ENCODE peak calls at places on chromosomes 13 and 19, in six cellular contexts. One of them, this sample, is unnamed.
A peak's percentile ranks its signal among the peaks of the same experiment; 100 is the strongest.

GRCh38 chr13:50025446-50025845 is 10.2 kb downstream of the KCNRG start:
- DNase-seq in gastrocnemius medialis: no peak
- DNase-seq in NCI-H510A: no peak
- DNase-seq in activated gamma-delta T cell treated with Interleukin-2 at 50 U/mL for 16 hours: no peak
- DNase-seq in EL: no peak
- DNase-seq in T-helper 2 cell: no peak
- DNase-seq in this sample: no peak

GRCh38 chr13:97986841-97987240 is 33.4 kb downstream of the IPO5 start:
- DNase-seq in gastrocnemius medialis: no peak
- DNase-seq in NCI-H510A: no peak
- DNase-seq in activated gamma-delta T cell treated with Interleukin-2 at 50 U/mL for 16 hours: no peak
- DNase-seq in EL: no peak
- DNase-seq in T-helper 2 cell: no peak
- DNase-seq in this sample: no peak

GRCh38 chr13:78875792-78876580 is 217.0 kb upstream of the OBI1 start:
- DNase-seq in gastrocnemius medialis: no peak
- DNase-seq in NCI-H510A: no peak
- DNase-seq in activated gamma-delta T cell treated with Interleukin-2 at 50 U/mL for 16 hours: no peak
- DNase-seq in EL: no peak
- DNase-seq in T-helper 2 cell: no peak
- DNase-seq in this sample: no peak

GRCh38 chr13:111131048-111131447 is 15.9 kb downstream of the ARHGEF7 start:
- DNase-seq in gastrocnemius medialis: no peak
- DNase-seq in NCI-H510A: no peak
- DNase-seq in activated gamma-delta T cell treated with Interleukin-2 at 50 U/mL for 16 hours: no peak
- DNase-seq in EL: no peak
- DNase-seq in T-helper 2 cell: no peak
- DNase-seq in this sample: no peak

GRCh38 chr13:33610471-33611015 is 207.4 kb upstream of the RFC3 start:
- DNase-seq in gastrocnemius medialis: peak; percentile 63
- DNase-seq in NCI-H510A: no peak
- DNase-seq in activated gamma-delta T cell treated with Interleukin-2 at 50 U/mL for 16 hours: peak; percentile 5
- DNase-seq in EL: no peak
- DNase-seq in T-helper 2 cell: peak; percentile 39
- DNase-seq in this sample: no peak

GRCh38 chr19:17718467-17718987 is 753 bp upstream of the MAP1S start:
- DNase-seq in gastrocnemius medialis: no peak
- DNase-seq in NCI-H510A: no peak
- DNase-seq in activated gamma-delta T cell treated with Interleukin-2 at 50 U/mL for 16 hours: no peak
- DNase-seq in EL: no peak
- DNase-seq in T-helper 2 cell: no peak
- DNase-seq in this sample: no peak

GRCh38 chr13:45658586-45659235 is 43.2 kb upstream of the ERICH6B start:
- DNase-seq in gastrocnemius medialis: no peak
- DNase-seq in NCI-H510A: no peak
- DNase-seq in activated gamma-delta T cell treated with Interleukin-2 at 50 U/mL for 16 hours: no peak
- DNase-seq in EL: peak; percentile 95
- DNase-seq in T-helper 2 cell: no peak
- DNase-seq in this sample: no peak

GRCh38 chr19:35306473-35307246 is 14.7 kb downstream of the MAG start:
- DNase-seq in gastrocnemius medialis: no peak
- DNase-seq in NCI-H510A: no peak
- DNase-seq in activated gamma-delta T cell treated with Interleukin-2 at 50 U/mL for 16 hours: no peak
- DNase-seq in EL: no peak
- DNase-seq in T-helper 2 cell: no peak
- DNase-seq in this sample: no peak

GRCh38 chr19:33953592-33953991 is 156.9 kb downstream of the KCTD15 start:
- DNase-seq in gastrocnemius medialis: no peak
- DNase-seq in NCI-H510A: no peak
- DNase-seq in activated gamma-delta T cell treated with Interleukin-2 at 50 U/mL for 16 hours: no peak
- DNase-seq in EL: no peak
- DNase-seq in T-helper 2 cell: no peak
- DNase-seq in this sample: no peak

GRCh38 chr13:22189176-22190048 is 518.5 kb downstream of the FGF9 start:
- DNase-seq in gastrocnemius medialis: no peak
- DNase-seq in NCI-H510A: no peak
- DNase-seq in activated gamma-delta T cell treated with Interleukin-2 at 50 U/mL for 16 hours: no peak
- DNase-seq in EL: no peak
- DNase-seq in T-helper 2 cell: no peak
- DNase-seq in this sample: no peak

GRCh38 chr19:35585844-35586243 is at the start of gene PMIS2:
- DNase-seq in gastrocnemius medialis: no peak
- DNase-seq in NCI-H510A: no peak
- DNase-seq in activated gamma-delta T cell treated with Interleukin-2 at 50 U/mL for 16 hours: no peak
- DNase-seq in EL: no peak
- DNase-seq in T-helper 2 cell: no peak
- DNase-seq in this sample: no peak

GRCh38 chr13:93268327-93269028 is 41.9 kb downstream of the GPC6 start:
- DNase-seq in gastrocnemius medialis: no peak
- DNase-seq in NCI-H510A: no peak
- DNase-seq in activated gamma-delta T cell treated with Interleukin-2 at 50 U/mL for 16 hours: no peak
- DNase-seq in EL: peak; percentile 17
- DNase-seq in T-helper 2 cell: no peak
- DNase-seq in this sample: no peak

GRCh38 chr19:17333611-17334413 is 843 bp downstream of the ANO8 start:
- DNase-seq in gastrocnemius medialis: no peak
- DNase-seq in NCI-H510A: no peak
- DNase-seq in activated gamma-delta T cell treated with Interleukin-2 at 50 U/mL for 16 hours: peak; percentile 67
- DNase-seq in EL: peak; percentile 87
- DNase-seq in T-helper 2 cell: peak; percentile 60
- DNase-seq in this sample: no peak

GRCh38 chr19:9986787-9987281 is 23.5 kb downstream of the COL5A3 start:
- DNase-seq in gastrocnemius medialis: no peak
- DNase-seq in NCI-H510A: no peak
- DNase-seq in activated gamma-delta T cell treated with Interleukin-2 at 50 U/mL for 16 hours: no peak
- DNase-seq in EL: no peak
- DNase-seq in T-helper 2 cell: no peak
- DNase-seq in this sample: no peak

GRCh38 chr13:101406787-101407186 is 9.5 kb downstream of the NALCN start:
- DNase-seq in gastrocnemius medialis: no peak
- DNase-seq in NCI-H510A: no peak
- DNase-seq in activated gamma-delta T cell treated with Interleukin-2 at 50 U/mL for 16 hours: no peak
- DNase-seq in EL: no peak
- DNase-seq in T-helper 2 cell: no peak
- DNase-seq in this sample: no peak

GRCh38 chr13:21079761-21080730 is 18.7 kb upstream of the LATS2 start:
- DNase-seq in gastrocnemius medialis: no peak
- DNase-seq in NCI-H510A: no peak
- DNase-seq in activated gamma-delta T cell treated with Interleukin-2 at 50 U/mL for 16 hours: no peak
- DNase-seq in EL: peak; percentile 95
- DNase-seq in T-helper 2 cell: no peak
- DNase-seq in this sample: no peak

GRCh38 chr19:38422405-38422804 is 3.6 kb downstream of the RASGRP4 start:
- DNase-seq in gastrocnemius medialis: no peak
- DNase-seq in NCI-H510A: no peak
- DNase-seq in activated gamma-delta T cell treated with Interleukin-2 at 50 U/mL for 16 hours: no peak
- DNase-seq in EL: no peak
- DNase-seq in T-helper 2 cell: no peak
- DNase-seq in this sample: no peak

GRCh38 chr19:48133094-48133493 is 22.5 kb upstream of the PLA2G4C start:
- DNase-seq in gastrocnemius medialis: no peak
- DNase-seq in NCI-H510A: no peak
- DNase-seq in activated gamma-delta T cell treated with Interleukin-2 at 50 U/mL for 16 hours: no peak
- DNase-seq in EL: no peak
- DNase-seq in T-helper 2 cell: no peak
- DNase-seq in this sample: no peak

GRCh38 chr19:23283925-23284324 is 33.7 kb upstream of the ZNF724 start:
- DNase-seq in gastrocnemius medialis: no peak
- DNase-seq in NCI-H510A: no peak
- DNase-seq in activated gamma-delta T cell treated with Interleukin-2 at 50 U/mL for 16 hours: peak; percentile 64
- DNase-seq in EL: peak; percentile 53
- DNase-seq in T-helper 2 cell: peak; percentile 48
- DNase-seq in this sample: no peak

GRCh38 chr13:76954568-76954967 is 6.3 kb downstream of the ACOD1 start:
- DNase-seq in gastrocnemius medialis: no peak
- DNase-seq in NCI-H510A: no peak
- DNase-seq in activated gamma-delta T cell treated with Interleukin-2 at 50 U/mL for 16 hours: no peak
- DNase-seq in EL: no peak
- DNase-seq in T-helper 2 cell: no peak
- DNase-seq in this sample: no peak

GRCh38 chr19:7843521-7843920 is 13.5 kb downstream of the EVI5L start:
- DNase-seq in gastrocnemius medialis: no peak
- DNase-seq in NCI-H510A: no peak
- DNase-seq in activated gamma-delta T cell treated with Interleukin-2 at 50 U/mL for 16 hours: no peak
- DNase-seq in EL: no peak
- DNase-seq in T-helper 2 cell: no peak
- DNase-seq in this sample: no peak

GRCh38 chr19:3372413-3372812 is 6.0 kb downstream of the NFIC start:
- DNase-seq in gastrocnemius medialis: no peak
- DNase-seq in NCI-H510A: no peak
- DNase-seq in activated gamma-delta T cell treated with Interleukin-2 at 50 U/mL for 16 hours: no peak
- DNase-seq in EL: no peak
- DNase-seq in T-helper 2 cell: no peak
- DNase-seq in this sample: no peak

GRCh38 chr13:56457535-56458200 is 683.0 kb upstream of the PRR20A start:
- DNase-seq in gastrocnemius medialis: no peak
- DNase-seq in NCI-H510A: no peak
- DNase-seq in activated gamma-delta T cell treated with Interleukin-2 at 50 U/mL for 16 hours: no peak
- DNase-seq in EL: no peak
- DNase-seq in T-helper 2 cell: no peak
- DNase-seq in this sample: no peak

GRCh38 chr13:97249797-97250495 is 27.8 kb downstream of the MBNL2 start:
- DNase-seq in gastrocnemius medialis: no peak
- DNase-seq in NCI-H510A: no peak
- DNase-seq in activated gamma-delta T cell treated with Interleukin-2 at 50 U/mL for 16 hours: no peak
- DNase-seq in EL: no peak
- DNase-seq in T-helper 2 cell: no peak
- DNase-seq in this sample: no peak

GRCh38 chr13:48631441-48631840 is 22.3 kb upstream of the CYSLTR2 start:
- DNase-seq in gastrocnemius medialis: no peak
- DNase-seq in NCI-H510A: no peak
- DNase-seq in activated gamma-delta T cell treated with Interleukin-2 at 50 U/mL for 16 hours: no peak
- DNase-seq in EL: no peak
- DNase-seq in T-helper 2 cell: no peak
- DNase-seq in this sample: no peak

GRCh38 chr19:31154021-31154420 is 195.2 kb downstream of the TSHZ3 start:
- DNase-seq in gastrocnemius medialis: no peak
- DNase-seq in NCI-H510A: no peak
- DNase-seq in activated gamma-delta T cell treated with Interleukin-2 at 50 U/mL for 16 hours: no peak
- DNase-seq in EL: peak; percentile 66
- DNase-seq in T-helper 2 cell: no peak
- DNase-seq in this sample: no peak

GRCh38 chr13:113785051-113786010 is 26.3 kb downstream of the TMEM255B start:
- DNase-seq in gastrocnemius medialis: no peak
- DNase-seq in NCI-H510A: no peak
- DNase-seq in activated gamma-delta T cell treated with Interleukin-2 at 50 U/mL for 16 hours: no peak
- DNase-seq in EL: peak; percentile 98
- DNase-seq in T-helper 2 cell: no peak
- DNase-seq in this sample: no peak

GRCh38 chr19:50794074-50794777 is 4.0 kb downstream of the ACP4 start:
- DNase-seq in gastrocnemius medialis: no peak
- DNase-seq in NCI-H510A: no peak
- DNase-seq in activated gamma-delta T cell treated with Interleukin-2 at 50 U/mL for 16 hours: no peak
- DNase-seq in EL: peak; percentile 47
- DNase-seq in T-helper 2 cell: no peak
- DNase-seq in this sample: no peak

GRCh38 chr13:108193806-108194205 is 21.5 kb downstream of the LIG4 start:
- DNase-seq in gastrocnemius medialis: no peak
- DNase-seq in NCI-H510A: no peak
- DNase-seq in activated gamma-delta T cell treated with Interleukin-2 at 50 U/mL for 16 hours: no peak
- DNase-seq in EL: no peak
- DNase-seq in T-helper 2 cell: no peak
- DNase-seq in this sample: no peak

GRCh38 chr13:33992891-33993336 is 175.0 kb downstream of the RFC3 start:
- DNase-seq in gastrocnemius medialis: no peak
- DNase-seq in NCI-H510A: peak; percentile 10
- DNase-seq in activated gamma-delta T cell treated with Interleukin-2 at 50 U/mL for 16 hours: no peak
- DNase-seq in EL: no peak
- DNase-seq in T-helper 2 cell: no peak
- DNase-seq in this sample: no peak

GRCh38 chr19:47357788-47358680 is 8.9 kb downstream of the DHX34 start:
- DNase-seq in gastrocnemius medialis: no peak
- DNase-seq in NCI-H510A: no peak
- DNase-seq in activated gamma-delta T cell treated with Interleukin-2 at 50 U/mL for 16 hours: no peak
- DNase-seq in EL: no peak
- DNase-seq in T-helper 2 cell: no peak
- DNase-seq in this sample: no peak

GRCh38 chr13:82458169-82458568 is 1424.1 kb downstream of the SLITRK1 start:
- DNase-seq in gastrocnemius medialis: no peak
- DNase-seq in NCI-H510A: no peak
- DNase-seq in activated gamma-delta T cell treated with Interleukin-2 at 50 U/mL for 16 hours: no peak
- DNase-seq in EL: no peak
- DNase-seq in T-helper 2 cell: no peak
- DNase-seq in this sample: no peak

GRCh38 chr19:17873661-17874422 is 2.1 kb downstream of the SLC5A5 start:
- DNase-seq in gastrocnemius medialis: no peak
- DNase-seq in NCI-H510A: no peak
- DNase-seq in activated gamma-delta T cell treated with Interleukin-2 at 50 U/mL for 16 hours: peak; percentile 45
- DNase-seq in EL: no peak
- DNase-seq in T-helper 2 cell: peak; percentile 62
- DNase-seq in this sample: no peak

GRCh38 chr19:3034845-3035541 is 5.9 kb upstream of the TLE2 start:
- DNase-seq in gastrocnemius medialis: no peak
- DNase-seq in NCI-H510A: no peak
- DNase-seq in activated gamma-delta T cell treated with Interleukin-2 at 50 U/mL for 16 hours: no peak
- DNase-seq in EL: peak; percentile 55
- DNase-seq in T-helper 2 cell: peak; percentile 23
- DNase-seq in this sample: no peak

GRCh38 chr13:80141114-80141849 is 199.6 kb downstream of the SPRY2 start:
- DNase-seq in gastrocnemius medialis: no peak
- DNase-seq in NCI-H510A: no peak
- DNase-seq in activated gamma-delta T cell treated with Interleukin-2 at 50 U/mL for 16 hours: no peak
- DNase-seq in EL: peak; percentile 26
- DNase-seq in T-helper 2 cell: no peak
- DNase-seq in this sample: no peak

GRCh38 chr19:4717966-4718701 is 5.5 kb downstream of the DPP9 start:
- DNase-seq in gastrocnemius medialis: no peak
- DNase-seq in NCI-H510A: no peak
- DNase-seq in activated gamma-delta T cell treated with Interleukin-2 at 50 U/mL for 16 hours: no peak
- DNase-seq in EL: no peak
- DNase-seq in T-helper 2 cell: no peak
- DNase-seq in this sample: no peak

GRCh38 chr13:33953203-33953602 is 135.3 kb downstream of the RFC3 start:
- DNase-seq in gastrocnemius medialis: no peak
- DNase-seq in NCI-H510A: no peak
- DNase-seq in activated gamma-delta T cell treated with Interleukin-2 at 50 U/mL for 16 hours: no peak
- DNase-seq in EL: peak; percentile 41
- DNase-seq in T-helper 2 cell: no peak
- DNase-seq in this sample: no peak

GRCh38 chr13:109301711-109302110 is 484.7 kb downstream of the IRS2 start:
- DNase-seq in gastrocnemius medialis: no peak
- DNase-seq in NCI-H510A: no peak
- DNase-seq in activated gamma-delta T cell treated with Interleukin-2 at 50 U/mL for 16 hours: no peak
- DNase-seq in EL: no peak
- DNase-seq in T-helper 2 cell: no peak
- DNase-seq in this sample: no peak

This sample was measured in NCI-H187.